ENCODE peak calls at places on chromosome 1, in seven cellular contexts. N is CD4-positive, CD25-positive, alpha-beta regulatory T cell; E is H9; T is mesendoderm; R is stomach; D is pancreas; S is ascending aorta. W is an unnamed sample. For H3K4me1, the result is how much of the 10 kb centered on the place peaks cover.

GRCh38 chr1:21264913-21265312 is 25.4 kb downstream of the ECE1 start:
- DNase-seq in N (no peak), E (no peak), T (no peak), R (no peak), D (no peak), S (no peak), W (no peak)

GRCh38 chr1:101769520-101769919 is 227.2 kb downstream of the OLFM3 start:
- DNase-seq in N (peak), E (no peak), T (peak), R (no peak), D (no peak), S (no peak), W (no peak)

GRCh38 chr1:237386362-237387143 is 344.6 kb downstream of the RYR2 start:
- DNase-seq in N (peak), E (no peak), T (peak), R (no peak), D (no peak), S (no peak), W (no peak)

GRCh38 chr1:77288275-77288674 is 6.5 kb downstream of the AK5 start:
- DNase-seq in N (no peak), E (no peak), T (no peak), R (no peak), D (no peak), S (no peak), W (no peak)

GRCh38 chr1:92909321-92909720 is 51.9 kb downstream of the DIPK1A start:
- DNase-seq in N (no peak), E (no peak), T (no peak), R (no peak), D (no peak), S (no peak), W (no peak)

GRCh38 chr1:9957726-9958125 is 14.5 kb downstream of the NMNAT1 start:
- DNase-seq in N (no peak), E (no peak), T (no peak), R (no peak), D (no peak), S (no peak), W (no peak)

GRCh38 chr1:209697082-209697481 is 7.6 kb upstream of the HSD11B1 start:
- DNase-seq in N (no peak), E (no peak), T (no peak), R (no peak), D (no peak), S (no peak), W (no peak)

GRCh38 chr1:59967141-59967697 is 40.6 kb upstream of the CYP2J2 start:
- DNase-seq in N (no peak), E (no peak), T (peak), R (no peak), D (no peak), S (no peak), W (no peak)

GRCh38 chr1:33470495-33471012 is 1.9 kb upstream of the ZSCAN20 start:
- DNase-seq in N (peak), E (peak), T (peak), R (peak), D (peak), S (peak), W (no peak)

GRCh38 chr1:174990382-174990999 is 9.3 kb upstream of the CACYBP start:
- DNase-seq in N (peak), E (no peak), T (no peak), R (no peak), D (no peak), S (no peak), W (no peak)

GRCh38 chr1:16727190-16728111 is 12.9 kb upstream of the RNU1-4 start:
- DNase-seq in N (peak), E (peak), T (peak), R (peak), D (peak), S (no peak), W (peak)

GRCh38 chr1:119633575-119634325 is 14.3 kb downstream of the ZNF697 start:
- DNase-seq in N (no peak), E (no peak), T (no peak), R (no peak), D (no peak), S (no peak), W (peak)

DNA sequence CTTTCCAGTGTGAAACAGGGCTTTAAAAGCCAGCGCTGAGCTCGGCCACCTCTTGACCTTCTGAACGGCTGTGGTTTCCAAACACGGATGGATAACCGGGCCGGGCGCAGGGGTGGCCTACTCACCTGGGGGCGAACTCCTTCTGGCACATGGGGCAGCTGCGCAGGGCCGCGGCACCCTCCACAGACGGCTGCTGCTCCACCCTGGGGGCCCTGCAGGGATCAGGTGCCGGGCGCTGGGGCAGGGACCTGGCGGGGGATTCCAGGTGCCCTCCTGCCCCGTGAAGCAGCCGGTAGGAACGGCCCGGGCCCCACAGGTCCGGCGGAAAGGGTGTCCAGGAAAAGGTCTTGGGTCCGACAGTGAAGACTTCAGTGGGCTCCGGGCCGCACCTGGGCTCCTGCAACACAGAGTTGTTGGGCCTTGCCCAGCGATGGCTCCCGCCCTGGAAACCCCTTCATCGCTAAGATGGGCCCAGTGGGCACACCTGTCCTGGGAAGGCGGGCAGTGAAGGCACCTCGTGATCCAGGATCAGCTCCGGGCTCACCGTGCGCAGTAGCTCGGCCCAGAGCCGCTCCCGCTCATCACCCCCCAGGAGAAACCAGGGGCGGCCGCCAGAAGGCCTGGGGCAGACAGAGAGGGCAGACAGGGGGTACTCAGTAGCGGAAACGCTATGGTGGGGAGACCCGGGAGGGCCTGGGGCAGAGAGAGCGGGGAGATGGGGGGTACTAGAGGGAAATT is 889 bp downstream of the FAAP20 start:
- DNase-seq in N (no peak), E (no peak), T (no peak), R (no peak), D (no peak), S (no peak), W (no peak)
- H3K4me1 ChIP-seq in N (under half), E (under half), T (under half), R (half or more), D (under half), S (under half), W (half or more)

GRCh38 chr1:36350659-36351171 is 27.3 kb upstream of the EVA1B start:
- DNase-seq in N (peak), E (no peak), T (peak), R (no peak), D (no peak), S (no peak), W (no peak)

GRCh38 chr1:36351222-36351977 is 28.0 kb upstream of the EVA1B start:
- DNase-seq in N (no peak), E (no peak), T (peak), R (no peak), D (no peak), S (no peak), W (no peak)

GRCh38 chr1:36352141-36352909 is 28.9 kb upstream of the EVA1B start:
- DNase-seq in N (no peak), E (no peak), T (peak), R (no peak), D (no peak), S (no peak), W (no peak)

GRCh38 chr1:36349241-36349671 is 25.8 kb upstream of the EVA1B start:
- DNase-seq in N (no peak), E (no peak), T (no peak), R (no peak), D (no peak), S (no peak), W (no peak)

DNA sequence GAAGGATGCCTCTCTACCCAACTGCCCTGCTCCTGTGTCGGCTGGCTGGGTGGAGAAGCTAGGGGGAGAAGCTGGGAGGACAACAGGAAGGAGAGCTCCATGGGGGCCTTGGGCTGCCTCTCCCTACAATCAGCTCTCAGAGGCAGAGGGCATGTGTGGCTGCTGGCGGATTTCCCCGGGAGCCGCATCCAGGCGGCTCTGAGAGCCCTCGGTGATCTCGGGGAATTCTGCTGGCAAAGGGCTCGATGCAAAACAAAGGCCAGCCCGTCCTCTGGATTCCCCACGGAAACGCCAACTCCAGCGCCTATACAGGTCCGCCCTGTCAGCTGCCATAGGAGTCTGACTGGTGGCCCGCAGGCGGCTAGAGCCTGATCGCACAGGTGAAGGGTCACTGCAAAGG is 26.4 kb upstream of the EVA1B start:
- DNase-seq in N (no peak), E (no peak), T (no peak), R (no peak), D (no peak), S (no peak), W (no peak)
- H3K4me1 ChIP-seq in N (under half), E (under half), T (under half), R (under half), D (under half), S (under half), W (under half)

DNA sequence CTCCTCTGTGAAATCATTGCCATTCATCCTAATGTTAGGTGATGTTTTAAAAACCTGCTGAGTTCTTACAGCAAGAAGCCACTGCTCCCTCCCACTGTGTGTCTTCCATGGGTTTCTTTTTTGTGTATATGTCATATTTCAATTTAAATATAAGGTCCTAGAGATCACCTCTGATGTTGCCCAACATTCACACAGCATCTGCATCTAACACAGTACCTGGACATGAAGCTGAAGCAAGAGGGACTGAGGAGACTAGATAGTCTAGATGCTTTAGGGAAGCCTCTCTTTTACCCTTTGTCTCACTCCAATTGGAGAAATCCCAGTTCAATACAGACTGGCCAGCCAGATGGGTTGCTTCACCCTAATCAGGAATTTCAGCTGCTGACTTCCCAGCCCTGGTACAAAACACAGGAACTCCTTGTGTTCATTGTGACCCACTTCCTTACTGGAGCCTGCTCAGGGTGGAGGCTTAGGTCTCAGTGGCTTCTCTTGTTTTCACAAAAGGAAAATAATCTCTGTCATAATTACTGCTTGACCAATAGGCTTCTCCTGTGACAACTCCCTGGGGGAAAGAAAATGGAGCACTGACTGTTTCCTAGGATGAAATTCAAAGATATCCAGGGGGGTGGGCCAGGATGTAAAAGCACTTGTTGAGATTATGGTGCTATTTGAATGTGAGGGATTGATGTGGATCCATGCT is 17.3 kb downstream of the BTG2 start:
- DNase-seq in N (no peak), E (no peak), T (no peak), R (peak), D (peak), S (no peak), W (no peak)
- H3K4me1 ChIP-seq in N (half or more), E (under half), T (under half), R (half or more), D (half or more), S (under half), W (half or more)

GRCh38 chr1:155978973-155979429 is 654 bp upstream of the ARHGEF2 start:
- DNase-seq in N (peak), E (no peak), T (no peak), R (no peak), D (no peak), S (no peak), W (no peak)
- H3K4me1 ChIP-seq in N (half or more), E (under half), T (under half), R (half or more), D (under half), S (half or more), W (half or more)

DNA sequence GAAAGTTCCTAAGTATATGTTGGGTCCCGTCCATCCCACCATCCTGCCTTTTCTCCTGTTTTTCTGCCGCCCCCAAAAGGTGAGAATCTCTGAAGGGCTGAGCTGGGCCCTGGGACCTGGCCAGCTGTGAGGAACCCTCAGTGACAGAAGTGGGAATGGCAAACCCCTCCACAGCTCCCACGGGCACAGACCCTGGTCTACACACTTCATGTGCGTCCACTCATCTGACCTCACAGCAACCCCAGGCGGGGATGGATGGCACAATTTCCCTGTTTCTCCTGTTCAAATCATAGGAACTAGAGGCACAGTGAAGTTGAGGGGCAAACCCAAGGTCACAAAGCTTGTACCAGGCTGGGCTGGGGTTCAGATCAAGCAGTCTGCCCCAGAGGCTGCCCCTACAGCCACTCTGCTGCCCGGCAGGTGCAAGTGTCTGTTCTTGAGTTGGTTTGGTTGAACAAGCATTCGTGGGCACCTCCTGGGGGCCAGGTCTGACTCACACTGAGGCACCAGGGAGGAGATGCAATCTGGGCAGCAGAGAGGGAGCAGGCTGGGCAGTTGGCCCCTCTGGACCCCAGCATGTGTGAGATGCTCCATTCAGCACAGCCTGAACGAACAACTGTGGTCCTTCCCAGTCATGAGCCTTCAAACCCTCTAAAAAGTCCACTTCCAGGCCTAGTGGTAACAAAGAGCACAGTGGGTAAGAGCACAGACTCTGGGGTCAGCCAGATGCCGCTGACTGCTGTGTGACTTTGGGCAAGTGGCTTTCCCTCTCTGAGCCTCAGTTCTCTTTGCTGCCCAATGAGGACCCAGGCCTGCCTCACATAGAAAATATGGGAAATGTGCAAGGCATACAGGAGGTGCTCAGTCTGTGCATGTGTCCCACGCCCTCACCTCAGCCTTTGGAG is 4.0 kb downstream of the EDN2 start:
- DNase-seq in N (no peak), E (no peak), T (no peak), R (no peak), D (no peak), S (no peak), W (no peak)
- H3K4me1 ChIP-seq in N (under half), E (under half), T (under half), R (half or more), D (under half), S (under half), W (half or more)

DNA sequence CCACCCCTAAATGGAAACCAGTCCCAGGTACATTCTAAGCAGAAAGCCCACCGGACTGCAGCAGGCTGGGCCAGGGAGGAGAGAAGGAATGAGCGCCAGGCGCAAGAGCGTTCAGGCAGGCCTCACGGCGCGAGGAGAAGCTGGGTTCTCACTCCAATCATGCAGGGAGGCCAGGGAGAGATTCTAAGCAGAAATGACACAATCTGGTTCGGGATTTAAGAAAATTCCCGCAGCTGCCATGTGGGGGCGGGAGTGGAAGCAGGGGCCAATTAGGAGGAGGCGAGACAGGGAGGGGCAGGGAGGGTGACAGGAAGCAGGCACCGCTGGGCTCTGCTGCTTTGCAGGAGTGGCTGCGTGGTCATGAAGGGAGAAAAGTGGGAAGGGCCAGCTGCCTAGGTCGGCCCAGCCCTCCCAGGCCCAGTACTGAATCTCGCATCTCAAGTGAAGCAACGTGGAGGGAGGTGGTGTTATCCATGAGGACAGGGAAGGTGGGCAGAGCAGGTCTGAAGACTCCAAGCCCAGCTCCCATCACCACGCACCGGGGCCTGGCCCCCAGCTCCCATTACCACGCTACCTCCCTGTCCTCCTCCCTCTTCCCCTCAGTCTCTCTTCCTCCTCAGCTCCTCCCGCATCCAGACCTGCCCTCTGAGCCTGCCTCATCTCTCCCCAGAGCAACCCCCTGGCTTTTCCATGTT is 11.8 kb downstream of the NPHP4 start:
- DNase-seq in N (no peak), E (peak), T (peak), R (no peak), D (no peak), S (no peak), W (no peak)
- H3K4me1 ChIP-seq in N (under half), E (under half), T (under half), R (under half), D (under half), S (under half), W (under half)

GRCh38 chr1:3463891-3464648 is 9.6 kb downstream of the ARHGEF16 start:
- DNase-seq in N (no peak), E (no peak), T (no peak), R (no peak), D (no peak), S (no peak), W (no peak)
- H3K4me1 ChIP-seq in N (under half), E (under half), T (under half), R (under half), D (under half), S (under half), W (half or more)